ENCODE peak calls at places on chromosome 20, in five cellular contexts. One of them, this sample, is unnamed.

GRCh38 chr20:4297141-4297826 is 281.9 kb upstream of the RNF24 start:
- DNase-seq in breast epithelium: no peak
- DNase-seq in heart left ventricle: no peak
- DNase-seq in CD4-positive, alpha-beta memory T cell: no peak
- DNase-seq in choroid plexus epithelial cell: no peak
- DNase-seq in this sample: no peak

GRCh38 chr20:54276577-54277169 is 68.8 kb downstream of the PFDN4 start:
- DNase-seq in breast epithelium: no peak
- DNase-seq in CD4-positive, alpha-beta memory T cell: no peak
- DNase-seq in choroid plexus epithelial cell: no peak
- DNase-seq in heart left ventricle: no peak
- DNase-seq in this sample: no peak

GRCh38 chr20:55054443-55054842 is 579.0 kb downstream of the DOK5 start:
- DNase-seq in choroid plexus epithelial cell: no peak
- DNase-seq in CD4-positive, alpha-beta memory T cell: no peak
- DNase-seq in heart left ventricle: no peak
- DNase-seq in breast epithelium: no peak
- DNase-seq in this sample: no peak

GRCh38 chr20:25007491-25008305 is 15.1 kb upstream of the APMAP start:
- DNase-seq in choroid plexus epithelial cell: no peak
- DNase-seq in heart left ventricle: no peak
- DNase-seq in CD4-positive, alpha-beta memory T cell: no peak
- DNase-seq in breast epithelium: peak
- DNase-seq in this sample: no peak

GRCh38 chr20:5526516-5526915 is 209.8 kb upstream of the PROKR2 start:
- DNase-seq in breast epithelium: no peak
- DNase-seq in choroid plexus epithelial cell: no peak
- DNase-seq in CD4-positive, alpha-beta memory T cell: no peak
- DNase-seq in heart left ventricle: no peak
- DNase-seq in this sample: no peak

GRCh38 chr20:49906101-49906604 is 9.2 kb downstream of the SPATA2 start:
- DNase-seq in CD4-positive, alpha-beta memory T cell: no peak
- DNase-seq in heart left ventricle: no peak
- DNase-seq in breast epithelium: no peak
- DNase-seq in choroid plexus epithelial cell: no peak
- DNase-seq in this sample: no peak

GRCh38 chr20:49768204-49769124 is 44.2 kb upstream of the SLC9A8 start:
- DNase-seq in CD4-positive, alpha-beta memory T cell: peak
- DNase-seq in breast epithelium: peak
- DNase-seq in heart left ventricle: peak
- DNase-seq in choroid plexus epithelial cell: peak
- DNase-seq in this sample: peak

GRCh38 chr20:45866454-45866853 is 9.0 kb downstream of the ZSWIM3 start:
- DNase-seq in CD4-positive, alpha-beta memory T cell: no peak
- DNase-seq in heart left ventricle: no peak
- DNase-seq in choroid plexus epithelial cell: no peak
- DNase-seq in breast epithelium: no peak
- DNase-seq in this sample: no peak

GRCh38 chr20:56781108-56781739 is 152.1 kb downstream of the TFAP2C start:
- DNase-seq in breast epithelium: no peak
- DNase-seq in choroid plexus epithelial cell: peak
- DNase-seq in heart left ventricle: no peak
- DNase-seq in CD4-positive, alpha-beta memory T cell: no peak
- DNase-seq in this sample: no peak

GRCh38 chr20:4151991-4152695 is 136.8 kb upstream of the RNF24 start:
- DNase-seq in breast epithelium: peak
- DNase-seq in CD4-positive, alpha-beta memory T cell: no peak
- DNase-seq in heart left ventricle: no peak
- DNase-seq in choroid plexus epithelial cell: no peak
- DNase-seq in this sample: no peak

GRCh38 chr20:20233041-20233514 is 134.8 kb upstream of the INSM1 start:
- DNase-seq in choroid plexus epithelial cell: no peak
- DNase-seq in heart left ventricle: no peak
- DNase-seq in CD4-positive, alpha-beta memory T cell: no peak
- DNase-seq in breast epithelium: no peak
- DNase-seq in this sample: no peak

GRCh38 chr20:23445596-23446217 is 6.2 kb downstream of the CSTL1 start:
- DNase-seq in choroid plexus epithelial cell: peak
- DNase-seq in breast epithelium: no peak
- DNase-seq in CD4-positive, alpha-beta memory T cell: no peak
- DNase-seq in heart left ventricle: no peak
- DNase-seq in this sample: no peak

GRCh38 chr20:3224681-3225421 is 14.1 kb downstream of the SLC4A11 start:
- DNase-seq in heart left ventricle: no peak
- DNase-seq in CD4-positive, alpha-beta memory T cell: no peak
- DNase-seq in breast epithelium: no peak
- DNase-seq in choroid plexus epithelial cell: no peak
- DNase-seq in this sample: no peak

GRCh38 chr20:50305636-50306477 is 115.2 kb downstream of the CEBPB start:
- DNase-seq in choroid plexus epithelial cell: peak
- DNase-seq in heart left ventricle: no peak
- DNase-seq in breast epithelium: no peak
- DNase-seq in CD4-positive, alpha-beta memory T cell: no peak
- DNase-seq in this sample: peak

GRCh38 chr20:59149678-59150504 is 13.7 kb upstream of the ZNF831 start:
- DNase-seq in choroid plexus epithelial cell: no peak
- DNase-seq in CD4-positive, alpha-beta memory T cell: peak
- DNase-seq in heart left ventricle: peak
- DNase-seq in breast epithelium: no peak
- DNase-seq in this sample: no peak

GRCh38 chr20:12827796-12828406 is 180.9 kb upstream of the SPTLC3 start:
- DNase-seq in heart left ventricle: no peak
- DNase-seq in choroid plexus epithelial cell: peak
- DNase-seq in CD4-positive, alpha-beta memory T cell: no peak
- DNase-seq in breast epithelium: no peak
- DNase-seq in this sample: no peak

GRCh38 chr20:51156796-51157119 is 133.9 kb upstream of the KCNG1 start:
- DNase-seq in breast epithelium: no peak
- DNase-seq in CD4-positive, alpha-beta memory T cell: no peak
- DNase-seq in choroid plexus epithelial cell: peak
- DNase-seq in heart left ventricle: no peak
- DNase-seq in this sample: no peak

GRCh38 chr20:15033269-15033668 is 695.9 kb upstream of the FLRT3 start:
- DNase-seq in breast epithelium: no peak
- DNase-seq in heart left ventricle: no peak
- DNase-seq in choroid plexus epithelial cell: no peak
- DNase-seq in CD4-positive, alpha-beta memory T cell: no peak
- DNase-seq in this sample: no peak

GRCh38 chr20:62651285-62652021 is 9.2 kb downstream of the SLCO4A1 start:
- DNase-seq in CD4-positive, alpha-beta memory T cell: peak
- DNase-seq in heart left ventricle: peak
- DNase-seq in breast epithelium: no peak
- DNase-seq in choroid plexus epithelial cell: peak
- DNase-seq in this sample: peak
- H3K4me3 ChIP-seq in CD4-positive, alpha-beta memory T cell: peak
- H3K4me3 ChIP-seq in heart left ventricle: peak
- H3K4me3 ChIP-seq in breast epithelium: no peak
- H3K4me3 ChIP-seq in choroid plexus epithelial cell: no peak
- H3K4me3 ChIP-seq in this sample: no peak

GRCh38 chr20:36474563-36474962 is 66.8 kb upstream of the MYL9 start:
- DNase-seq in CD4-positive, alpha-beta memory T cell: no peak
- DNase-seq in heart left ventricle: no peak
- DNase-seq in breast epithelium: no peak
- DNase-seq in choroid plexus epithelial cell: no peak
- DNase-seq in this sample: no peak

GRCh38 chr20:36471885-36472642 is 69.3 kb upstream of the MYL9 start:
- DNase-seq in breast epithelium: no peak
- DNase-seq in choroid plexus epithelial cell: no peak
- DNase-seq in heart left ventricle: no peak
- DNase-seq in CD4-positive, alpha-beta memory T cell: no peak
- DNase-seq in this sample: no peak

GRCh38 chr20:36472656-36473071 is 68.7 kb upstream of the MYL9 start:
- DNase-seq in heart left ventricle: peak
- DNase-seq in breast epithelium: peak
- DNase-seq in choroid plexus epithelial cell: no peak
- DNase-seq in CD4-positive, alpha-beta memory T cell: peak
- DNase-seq in this sample: peak

GRCh38 chr20:36470482-36471062 is 70.7 kb upstream of the MYL9 start:
- DNase-seq in breast epithelium: no peak
- DNase-seq in CD4-positive, alpha-beta memory T cell: no peak
- DNase-seq in choroid plexus epithelial cell: no peak
- DNase-seq in heart left ventricle: no peak
- DNase-seq in this sample: no peak

DNA sequence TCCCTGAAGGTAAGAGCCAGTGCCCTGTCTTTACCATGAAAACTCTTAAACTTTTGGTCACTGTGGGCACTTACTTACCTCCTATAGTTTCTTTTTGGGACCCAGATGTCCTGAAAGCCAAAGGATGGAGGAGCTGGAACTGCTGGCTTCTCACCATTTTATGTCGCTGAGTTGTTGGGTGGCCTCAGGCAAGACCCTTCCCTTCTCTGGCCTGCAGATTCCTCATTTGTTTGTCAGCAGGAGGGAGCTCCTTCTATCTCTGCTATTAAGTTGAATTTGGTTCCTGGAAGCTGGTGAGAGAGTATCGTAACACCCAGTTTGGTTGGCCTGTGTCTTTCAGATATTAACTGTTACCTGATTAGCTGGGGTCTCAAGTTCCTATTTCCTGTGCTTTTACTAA is 68.2 kb upstream of the MYL9 start:
- DNase-seq in heart left ventricle: no peak
- DNase-seq in choroid plexus epithelial cell: no peak
- DNase-seq in CD4-positive, alpha-beta memory T cell: no peak
- DNase-seq in breast epithelium: no peak
- DNase-seq in this sample: no peak
- H3K4me3 ChIP-seq in heart left ventricle: no peak
- H3K4me3 ChIP-seq in choroid plexus epithelial cell: no peak
- H3K4me3 ChIP-seq in CD4-positive, alpha-beta memory T cell: no peak
- H3K4me3 ChIP-seq in breast epithelium: no peak
- H3K4me3 ChIP-seq in this sample: no peak

GRCh38 chr20:62684986-62685385 is 23.6 kb upstream of the NTSR1 start:
- DNase-seq in breast epithelium: no peak
- DNase-seq in choroid plexus epithelial cell: no peak
- DNase-seq in heart left ventricle: no peak
- DNase-seq in CD4-positive, alpha-beta memory T cell: no peak
- DNase-seq in this sample: no peak

GRCh38 chr20:62686869-62687830 is 21.5 kb upstream of the NTSR1 start:
- DNase-seq in choroid plexus epithelial cell: no peak
- DNase-seq in breast epithelium: no peak
- DNase-seq in heart left ventricle: no peak
- DNase-seq in CD4-positive, alpha-beta memory T cell: no peak
- DNase-seq in this sample: no peak

GRCh38 chr20:62688083-62688482 is 20.6 kb upstream of the NTSR1 start:
- DNase-seq in CD4-positive, alpha-beta memory T cell: no peak
- DNase-seq in heart left ventricle: no peak
- DNase-seq in choroid plexus epithelial cell: no peak
- DNase-seq in breast epithelium: no peak
- DNase-seq in this sample: no peak

GRCh38 chr20:62683136-62683535 is 25.5 kb upstream of the NTSR1 start:
- DNase-seq in choroid plexus epithelial cell: no peak
- DNase-seq in CD4-positive, alpha-beta memory T cell: no peak
- DNase-seq in heart left ventricle: no peak
- DNase-seq in breast epithelium: no peak
- DNase-seq in this sample: no peak

DNA sequence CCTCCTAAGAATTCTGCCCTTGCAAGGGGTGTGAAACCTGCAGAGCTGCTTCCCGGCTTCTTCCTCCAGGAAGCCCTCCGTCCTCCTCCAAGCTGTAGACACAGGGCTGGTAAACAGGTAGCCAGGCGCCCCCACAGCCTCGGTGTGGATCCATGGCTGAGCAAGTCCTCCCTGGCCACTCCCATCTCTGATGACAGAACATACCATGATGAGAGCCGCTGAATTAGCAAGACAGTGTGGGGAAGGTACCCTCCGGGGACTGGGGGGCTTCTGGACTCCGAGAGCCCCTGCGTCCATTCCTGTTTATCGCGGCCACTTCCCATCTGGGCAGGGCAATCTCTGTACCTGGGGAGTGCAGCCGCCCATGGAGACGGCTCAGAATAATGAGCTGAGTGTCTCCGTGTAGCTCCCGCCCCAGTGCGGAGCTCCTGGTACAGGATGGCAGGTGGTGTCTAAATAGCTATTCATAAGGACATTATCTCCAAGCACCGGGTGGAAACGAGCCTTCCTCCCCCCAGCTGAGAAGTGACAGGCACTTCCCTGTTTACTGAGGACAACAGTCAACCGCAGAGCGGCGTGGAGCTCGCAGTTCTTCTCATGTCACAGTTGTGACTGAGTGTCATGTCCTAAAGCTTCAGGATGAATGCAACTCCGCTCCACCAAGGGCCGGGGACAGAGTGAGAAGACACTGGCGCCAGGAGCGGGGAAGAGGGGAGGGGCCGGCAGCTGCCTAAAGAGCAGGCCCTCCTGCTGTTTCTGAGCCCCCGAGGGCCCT is 22.7 kb upstream of the NTSR1 start:
- DNase-seq in breast epithelium: no peak
- DNase-seq in choroid plexus epithelial cell: no peak
- DNase-seq in heart left ventricle: no peak
- DNase-seq in CD4-positive, alpha-beta memory T cell: peak
- DNase-seq in this sample: peak
- H3K4me3 ChIP-seq in breast epithelium: no peak
- H3K4me3 ChIP-seq in choroid plexus epithelial cell: no peak
- H3K4me3 ChIP-seq in heart left ventricle: no peak
- H3K4me3 ChIP-seq in CD4-positive, alpha-beta memory T cell: no peak
- H3K4me3 ChIP-seq in this sample: no peak

GRCh38 chr20:32674362-32674789 is 635 bp upstream of the C20orf203 start:
- DNase-seq in choroid plexus epithelial cell: peak
- DNase-seq in breast epithelium: peak
- DNase-seq in heart left ventricle: no peak
- DNase-seq in CD4-positive, alpha-beta memory T cell: peak
- DNase-seq in this sample: no peak
- H3K4me3 ChIP-seq in choroid plexus epithelial cell: no peak
- H3K4me3 ChIP-seq in breast epithelium: no peak
- H3K4me3 ChIP-seq in heart left ventricle: no peak
- H3K4me3 ChIP-seq in CD4-positive, alpha-beta memory T cell: no peak
- H3K4me3 ChIP-seq in this sample: no peak